ENCODE peak calls at places on chromosome 5, in six cellular contexts. Z is GM06990, R is astrocyte, C is neural progenitor cell, M is ovary, W is coronary artery. J is an unnamed sample.

GRCh38 chr5:34674226-34674625 is 18.1 kb downstream of the RAI14 start:
- DNase-seq in Z (no peak), R (peak; percentile 99), C (no peak), M (no peak), W (no peak), J (no peak)

GRCh38 chr5:128905225-128906110 is 59.8 kb upstream of the SLC27A6 start:
- DNase-seq in Z (peak; percentile 15), R (peak; percentile 20), C (peak; percentile 49), M (no peak), W (no peak), J (peak; percentile 29)

GRCh38 chr5:62001640-62002039 is 304.4 kb upstream of the KIF2A start:
- DNase-seq in Z (no peak), R (no peak), C (no peak), M (no peak), W (no peak), J (no peak)

GRCh38 chr5:52988335-52989024 is 672 bp upstream of the ITGA2 start:
- DNase-seq in Z (no peak), R (no peak), C (no peak), M (no peak), W (no peak), J (no peak)

GRCh38 chr5:33994845-33995244 is 10.4 kb upstream of the SLC45A2 start:
- DNase-seq in Z (no peak), R (peak; percentile 45), C (no peak), M (no peak), W (no peak), J (no peak)

GRCh38 chr5:32170303-32171170 is 3.6 kb downstream of the GOLPH3 start:
- DNase-seq in Z (no peak), R (peak; percentile 65), C (no peak), M (no peak), W (no peak), J (no peak)

GRCh38 chr5:159444441-159445082 is 114.3 kb upstream of the IL12B start:
- DNase-seq in Z (no peak), R (peak; percentile 33), C (peak; percentile 57), M (no peak), W (no peak), J (peak; percentile 60)

GRCh38 chr5:175059687-175060194 is 335.4 kb downstream of the MSX2 start:
- DNase-seq in Z (peak; percentile 8), R (peak; percentile 58), C (peak; percentile 90), M (no peak), W (no peak), J (no peak)

GRCh38 chr5:142322747-142323479 is 1.9 kb downstream of the SPRY4 start:
- DNase-seq in Z (no peak), R (peak; percentile 39), C (peak; percentile 25), M (no peak), W (peak; percentile 83), J (no peak)

GRCh38 chr5:389197-389821 is 53.7 kb upstream of the EXOC3 start:
- DNase-seq in Z (no peak), R (no peak), C (no peak), M (peak; percentile 4), W (peak; percentile 43), J (no peak)

GRCh38 chr5:138986186-138986775 is 111.1 kb upstream of the LRRTM2 start:
- DNase-seq in Z (no peak), R (no peak), C (no peak), M (no peak), W (peak; percentile 12), J (no peak)

GRCh38 chr5:135433626-135434426 is 13.3 kb downstream of the DCANP1 start:
- DNase-seq in Z (no peak), R (no peak), C (no peak), M (no peak), W (no peak), J (no peak)

GRCh38 chr5:60668715-60669304 is 31.2 kb downstream of the DEPDC1B start:
- DNase-seq in Z (no peak), R (peak; percentile 12), C (peak; percentile 16), M (no peak), W (no peak), J (peak; percentile 28)
- TF ChIP-seq CTCF in Z (peak; percentile 48), R (peak; percentile 60), C (peak; percentile 85), M (no peak), W (peak; percentile 59), J (peak; percentile 50)

GRCh38 chr5:80082731-80083114 is 47.6 kb downstream of the THBS4 start:
- DNase-seq in Z (peak; percentile 54), R (peak; percentile 56), C (peak; percentile 85), M (peak; percentile 85), W (no peak), J (peak; percentile 73)

GRCh38 chr5:80078921-80079320 is 43.8 kb downstream of the THBS4 start:
- DNase-seq in Z (no peak), R (no peak), C (no peak), M (no peak), W (no peak), J (no peak)

GRCh38 chr5:80082221-80082620 is 47.1 kb downstream of the THBS4 start:
- DNase-seq in Z (no peak), R (no peak), C (no peak), M (no peak), W (peak; percentile 40), J (no peak)

GRCh38 chr5:80077317-80077716 is 42.2 kb downstream of the THBS4 start:
- DNase-seq in Z (no peak), R (no peak), C (no peak), M (no peak), W (no peak), J (no peak)

DNA sequence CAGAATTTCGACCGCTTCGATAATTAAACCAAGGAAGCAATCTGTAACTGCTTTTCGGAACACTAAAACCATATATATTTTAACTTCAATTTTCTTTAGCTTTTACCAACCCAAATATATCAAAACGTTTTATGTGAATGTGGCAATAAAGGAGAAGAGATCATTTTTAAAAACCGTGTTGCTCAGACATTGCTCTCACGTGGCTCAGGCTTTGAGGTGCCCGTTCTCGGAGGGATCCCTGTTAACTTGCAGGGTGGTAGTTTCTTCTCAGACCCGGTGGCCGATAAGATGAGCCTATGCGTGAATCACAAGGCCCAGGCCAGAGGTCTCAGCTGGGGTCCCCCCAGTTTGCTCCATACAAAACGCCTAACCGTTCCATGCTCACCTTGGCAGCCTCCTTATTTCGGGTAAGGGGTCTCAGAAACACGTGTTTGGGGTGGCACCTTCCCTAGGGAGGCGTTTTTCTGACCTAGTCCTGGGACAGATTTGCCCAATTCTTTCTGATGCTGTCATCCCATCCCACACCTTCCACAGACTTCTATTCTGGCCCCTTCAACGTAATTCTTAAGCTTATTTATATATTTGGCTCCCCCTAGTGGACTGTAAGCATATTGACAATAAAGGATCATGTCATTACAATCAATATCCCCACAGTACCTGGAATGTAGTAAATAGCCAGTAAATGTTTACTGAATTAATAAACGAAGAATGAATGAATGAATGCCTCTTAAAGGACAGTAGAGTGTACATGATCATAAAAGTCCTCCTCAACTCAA is 48.2 kb downstream of the THBS4 start:
- DNase-seq in Z (peak; percentile 43), R (peak; percentile 68), C (peak; percentile 87), M (peak; percentile 53), W (peak; percentile 31), J (peak; percentile 80)
- TF ChIP-seq CTCF in Z (peak; percentile 61), R (peak; percentile 75), C (peak; percentile 88), M (peak; percentile 77), W (peak; percentile 44), J (peak; percentile 72)

GRCh38 chr5:74973694-74974093 is 78.7 kb downstream of the GCNT4 start:
- DNase-seq in Z (no peak), R (no peak), C (no peak), M (no peak), W (no peak), J (no peak)
- TF ChIP-seq CTCF in Z (no peak), R (no peak), C (no peak), M (no peak), W (no peak), J (no peak)

GRCh38 chr5:10724799-10725507 is 36.1 kb downstream of the DAP start:
- DNase-seq in Z (no peak), R (peak; percentile 92), C (no peak), M (no peak), W (peak; percentile 83), J (no peak)
- TF ChIP-seq CTCF in Z (peak; percentile 30), R (peak; percentile 40), C (no peak), M (no peak), W (no peak), J (no peak)

GRCh38 chr5:170430256-170430655 is 41.1 kb upstream of the KCNMB1 start:
- DNase-seq in Z (no peak), R (no peak), C (no peak), M (no peak), W (no peak), J (no peak)

GRCh38 chr5:170427672-170428236 is 38.6 kb upstream of the KCNMB1 start:
- DNase-seq in Z (no peak), R (no peak), C (no peak), M (no peak), W (no peak), J (no peak)

GRCh38 chr5:170430871-170431437 is 41.8 kb upstream of the KCNMB1 start:
- DNase-seq in Z (no peak), R (no peak), C (no peak), M (no peak), W (no peak), J (no peak)

GRCh38 chr5:170426786-170427185 is 37.6 kb upstream of the KCNMB1 start:
- DNase-seq in Z (no peak), R (no peak), C (no peak), M (no peak), W (no peak), J (no peak)

DNA sequence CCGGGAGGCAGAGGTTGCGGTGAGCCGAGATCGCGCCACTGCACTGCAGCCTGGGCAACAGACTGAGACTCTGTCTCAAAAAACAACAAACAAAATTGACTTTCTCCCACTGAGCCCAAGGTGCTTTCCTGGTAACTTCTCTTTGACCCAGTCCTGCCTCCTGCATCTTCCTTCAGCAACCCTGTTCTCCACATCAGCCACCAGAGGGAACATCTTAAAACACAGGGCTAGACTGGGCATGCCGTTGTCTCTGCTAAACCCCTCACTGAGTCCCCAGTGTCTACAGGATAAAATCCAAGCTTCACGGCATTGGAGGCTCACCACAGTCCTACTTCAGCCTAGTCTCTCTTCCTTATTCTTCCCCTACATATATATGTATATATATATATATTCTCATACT is 39.8 kb upstream of the KCNMB1 start:
- DNase-seq in Z (no peak), R (no peak), C (peak; percentile 31), M (no peak), W (no peak), J (no peak)
- TF ChIP-seq CTCF in Z (no peak), R (peak; percentile 13), C (peak; percentile 36), M (no peak), W (no peak), J (no peak)

GRCh38 chr5:168613996-168614395 is 34.8 kb upstream of the PANK3 start:
- DNase-seq in Z (no peak), R (no peak), C (no peak), M (no peak), W (no peak), J (no peak)

GRCh38 chr5:168614661-168615060 is 35.5 kb upstream of the PANK3 start:
- DNase-seq in Z (no peak), R (no peak), C (no peak), M (no peak), W (no peak), J (no peak)

GRCh38 chr5:168613396-168613795 is 34.2 kb upstream of the PANK3 start:
- DNase-seq in Z (no peak), R (no peak), C (no peak), M (no peak), W (no peak), J (no peak)

GRCh38 chr5:168612123-168612522 is 33.0 kb upstream of the PANK3 start:
- DNase-seq in Z (no peak), R (peak; percentile 45), C (no peak), M (no peak), W (no peak), J (no peak)

GRCh38 chr5:168612996-168613395 is 33.8 kb upstream of the PANK3 start:
- DNase-seq in Z (no peak), R (peak; percentile 4), C (no peak), M (no peak), W (no peak), J (no peak)
- TF ChIP-seq CTCF in Z (no peak), R (no peak), C (no peak), M (no peak), W (no peak), J (no peak)

J was measured in GM13977.